ENCODE peak calls at places on chromosomes 13 and 19, in seven cellular contexts. Y is CD4-positive, alpha-beta T cell; V is NCI-H460; L is activated CD4-positive, alpha-beta T cell treated with anti-CD3 and anti-CD28 coated beads for 48 hours; O is heart right ventricle; U is stimulated activated naive CD8-positive, alpha-beta T cell treated with anti-CD3 and anti-CD28 coated beads, Interleukin-15, amount 100 ng/mL, for 72 hours; Z is posterior cingulate gyrus. I is an unnamed sample.

GRCh38 chr19:18651738-18652137 is 14.9 kb downstream of the KLHL26 start:
- DNase-seq in Y (no peak), V (no peak), U (no peak), L (no peak), Z (no peak), O (no peak), I (no peak)

GRCh38 chr13:63044617-63045016 is 1629.0 kb upstream of the PCDH20 start:
- DNase-seq in O (no peak), Y (no peak), U (no peak), V (no peak), L (no peak), Z (no peak), I (no peak)

GRCh38 chr13:40874138-40874776 is 84.8 kb downstream of the SLC25A15 start:
- DNase-seq in U (no peak), Y (no peak), O (no peak), L (no peak), V (no peak), Z (no peak), I (no peak)

GRCh38 chr13:62293081-62293480 is 877.4 kb upstream of the PCDH20 start:
- DNase-seq in Y (no peak), L (no peak), Z (no peak), V (peak), U (no peak), O (no peak), I (no peak)

GRCh38 chr13:74715718-74716117 is 581.5 kb upstream of the KLF12 start:
- DNase-seq in U (no peak), V (no peak), Z (no peak), Y (no peak), L (no peak), O (no peak), I (no peak)

GRCh38 chr19:6252066-6252465 is 27.7 kb downstream of the MLLT1 start:
- DNase-seq in Z (no peak), O (no peak), U (no peak), V (no peak), Y (no peak), L (no peak), I (no peak)

GRCh38 chr19:10019246-10019645 is 6.0 kb downstream of the RDH8 start:
- DNase-seq in L (no peak), O (no peak), Z (no peak), V (no peak), U (no peak), Y (no peak), I (no peak)

GRCh38 chr13:94660695-94661324 is 51.5 kb downstream of the SOX21 start:
- DNase-seq in U (no peak), L (peak), Z (no peak), V (no peak), Y (no peak), O (no peak), I (no peak)

GRCh38 chr13:37878921-37879320 is 9.3 kb upstream of the TRPC4 start:
- DNase-seq in V (no peak), Y (no peak), L (no peak), Z (no peak), O (no peak), U (no peak), I (no peak)